ENCODE peak calls at places on chromosomes 5 and 9, in nine cellular contexts. I, R, Q, B, T, K, S, Y and Z are unnamed samples.

GRCh38 chr5:155539958-155540595 is 526.5 kb downstream of the KIF4B start:
- DNase-seq in I (no peak), S (no peak), R (no peak), K (no peak), B (no peak), Q (no peak), T (no peak), Y (no peak), Z (no peak)

GRCh38 chr5:154271466-154271865 is 80.9 kb downstream of the GALNT10 start:
- DNase-seq in R (no peak), I (no peak), S (no peak), Y (no peak), K (no peak), B (no peak), Q (no peak), T (no peak), Z (no peak)

GRCh38 chr9:87498046-87498815 is 564 bp downstream of the DAPK1 start:
- DNase-seq in S (no peak), Y (no peak), B (peak), I (peak), K (peak), R (peak), T (peak), Q (peak), Z (peak)

GRCh38 chr5:123283031-123283430 is 140.2 kb downstream of the CEP120 start:
- DNase-seq in S (no peak), Y (no peak), K (no peak), B (no peak), T (no peak), R (peak), Q (no peak), I (no peak), Z (peak)

GRCh38 chr9:130731355-130731754 is 37.8 kb downstream of the EXOSC2 start:
- DNase-seq in K (no peak), R (no peak), Q (no peak), I (no peak), T (no peak), Y (no peak), B (no peak), S (no peak), Z (no peak)

GRCh38 chr5:135835766-135836165 is 1.3 kb downstream of the SLC25A48 start:
- DNase-seq in K (no peak), T (no peak), I (no peak), S (no peak), B (no peak), Y (no peak), Q (no peak), R (no peak), Z (no peak)

GRCh38 chr5:33614039-33614438 is 173.3 kb downstream of the TARS1 start:
- DNase-seq in Y (no peak), T (no peak), K (no peak), S (no peak), I (no peak), B (no peak), Q (no peak), R (no peak), Z (no peak)

GRCh38 chr5:56861893-56862485 is 46.6 kb downstream of the MAP3K1 start:
- DNase-seq in T (no peak), K (no peak), Q (no peak), Y (no peak), B (no peak), R (no peak), I (no peak), S (no peak), Z (no peak)

GRCh38 chr5:39092581-39093350 is 18.6 kb upstream of the RICTOR start:
- DNase-seq in Y (no peak), B (no peak), T (no peak), I (no peak), S (no peak), R (peak), Q (no peak), K (no peak), Z (peak)

GRCh38 chr9:27442464-27442863 is 81.6 kb upstream of the IFNK start:
- DNase-seq in R (no peak), B (no peak), K (no peak), Q (no peak), S (no peak), T (no peak), Y (no peak), I (no peak), Z (no peak)

GRCh38 chr9:36150529-36151305 is 14.2 kb downstream of the GLIPR2 start:
- DNase-seq in I (no peak), Q (no peak), S (no peak), B (no peak), R (peak), T (no peak), K (no peak), Y (no peak), Z (peak)

GRCh38 chr5:164191240-164191639 is 685.8 kb downstream of the MAT2B start:
- DNase-seq in Q (peak), S (no peak), B (no peak), R (peak), Y (no peak), T (no peak), I (no peak), K (peak), Z (peak)

GRCh38 chr9:22108581-22109370 is 99.7 kb upstream of the CDKN2B start:
- DNase-seq in K (no peak), T (no peak), Q (peak), I (no peak), Y (no peak), B (no peak), R (peak), S (no peak), Z (no peak)

GRCh38 chr9:35195683-35196082 is 33.9 kb downstream of the UNC13B start:
- DNase-seq in R (peak), B (peak), K (no peak), Y (no peak), I (no peak), Q (no peak), T (no peak), S (no peak), Z (peak)

GRCh38 chr5:24642022-24642421 is 2.8 kb downstream of the CDH10 start:
- DNase-seq in Y (no peak), T (no peak), B (peak), Q (peak), I (peak), R (peak), K (no peak), S (no peak), Z (peak)

GRCh38 chr9:132647355-132647754 is 22.4 kb downstream of the DDX31 start:
- DNase-seq in Y (no peak), T (no peak), S (peak), B (no peak), K (no peak), I (no peak), R (peak), Q (no peak), Z (peak)

GRCh38 chr9:88258587-88258986 is 120.3 kb upstream of the SPATA31C2 start:
- DNase-seq in Q (no peak), R (peak), B (peak), T (no peak), S (no peak), Y (no peak), K (no peak), I (no peak), Z (peak)

GRCh38 chr5:67773439-67773988 is 442.0 kb upstream of the PIK3R1 start:
- DNase-seq in K (no peak), Y (no peak), Q (peak), T (no peak), R (peak), I (peak), S (no peak), B (peak), Z (peak)

GRCh38 chr9:127960410-127961165 is 20.2 kb downstream of the EEIG1 start:
- DNase-seq in K (no peak), S (no peak), Q (no peak), R (no peak), T (no peak), Y (no peak), B (no peak), I (no peak), Z (no peak)

GRCh38 chr9:5269249-5269715 is 35.2 kb downstream of the RLN2 start:
- DNase-seq in I (no peak), S (no peak), Q (peak), K (no peak), B (no peak), R (no peak), Y (no peak), T (no peak), Z (peak)